ENCODE peak calls at places on chromosome 1, in ten cellular contexts. One of them, this sample, is unnamed.

GRCh38 chr1:83637009-83637408 is 361.9 kb downstream of the TTLL7 start:
- DNase-seq in non-pigmented ciliary epithelial cell: no peak
- DNase-seq in brain microvascular endothelial cell: no peak
- DNase-seq in stimulated activated CD8-positive, alpha-beta memory T cell treated with anti-CD3 and anti-CD28 coated beads, Interleukin-15, amount 100 ng/mL, for 1 hour: no peak
- DNase-seq in LoVo: no peak
- DNase-seq in fibroblast of pulmonary artery: no peak
- DNase-seq in HEK293T: no peak
- DNase-seq in nucleus accumbens: no peak
- DNase-seq in pancreas: no peak
- DNase-seq in caudate nucleus: no peak
- DNase-seq in this sample: no peak

GRCh38 chr1:14976260-14976659 is 177.3 kb upstream of the TMEM51 start:
- DNase-seq in non-pigmented ciliary epithelial cell: no peak
- DNase-seq in brain microvascular endothelial cell: no peak
- DNase-seq in stimulated activated CD8-positive, alpha-beta memory T cell treated with anti-CD3 and anti-CD28 coated beads, Interleukin-15, amount 100 ng/mL, for 1 hour: no peak
- DNase-seq in LoVo: no peak
- DNase-seq in fibroblast of pulmonary artery: no peak
- DNase-seq in HEK293T: no peak
- DNase-seq in nucleus accumbens: no peak
- DNase-seq in pancreas: no peak
- DNase-seq in caudate nucleus: no peak
- DNase-seq in this sample: no peak

GRCh38 chr1:18723206-18723605 is 92.6 kb downstream of the PAX7 start:
- DNase-seq in non-pigmented ciliary epithelial cell: no peak
- DNase-seq in brain microvascular endothelial cell: no peak
- DNase-seq in stimulated activated CD8-positive, alpha-beta memory T cell treated with anti-CD3 and anti-CD28 coated beads, Interleukin-15, amount 100 ng/mL, for 1 hour: no peak
- DNase-seq in LoVo: no peak
- DNase-seq in fibroblast of pulmonary artery: no peak
- DNase-seq in HEK293T: no peak
- DNase-seq in nucleus accumbens: no peak
- DNase-seq in pancreas: no peak
- DNase-seq in caudate nucleus: no peak
- DNase-seq in this sample: no peak

GRCh38 chr1:30878559-30878958 is 30.0 kb downstream of the SDC3 start:
- DNase-seq in non-pigmented ciliary epithelial cell: no peak
- DNase-seq in brain microvascular endothelial cell: no peak
- DNase-seq in stimulated activated CD8-positive, alpha-beta memory T cell treated with anti-CD3 and anti-CD28 coated beads, Interleukin-15, amount 100 ng/mL, for 1 hour: no peak
- DNase-seq in LoVo: no peak
- DNase-seq in fibroblast of pulmonary artery: no peak
- DNase-seq in HEK293T: no peak
- DNase-seq in nucleus accumbens: no peak
- DNase-seq in pancreas: no peak
- DNase-seq in caudate nucleus: no peak
- DNase-seq in this sample: no peak

GRCh38 chr1:19062258-19063029 is 106.0 kb upstream of the IFFO2 start:
- DNase-seq in non-pigmented ciliary epithelial cell: no peak
- DNase-seq in brain microvascular endothelial cell: no peak
- DNase-seq in stimulated activated CD8-positive, alpha-beta memory T cell treated with anti-CD3 and anti-CD28 coated beads, Interleukin-15, amount 100 ng/mL, for 1 hour: no peak
- DNase-seq in LoVo: peak
- DNase-seq in fibroblast of pulmonary artery: no peak
- DNase-seq in HEK293T: no peak
- DNase-seq in nucleus accumbens: no peak
- DNase-seq in pancreas: no peak
- DNase-seq in caudate nucleus: no peak
- DNase-seq in this sample: no peak

GRCh38 chr1:223748773-223749733 is 36.7 kb downstream of the CAPN2 start:
- DNase-seq in non-pigmented ciliary epithelial cell: no peak
- DNase-seq in brain microvascular endothelial cell: no peak
- DNase-seq in stimulated activated CD8-positive, alpha-beta memory T cell treated with anti-CD3 and anti-CD28 coated beads, Interleukin-15, amount 100 ng/mL, for 1 hour: peak
- DNase-seq in LoVo: no peak
- DNase-seq in fibroblast of pulmonary artery: peak
- DNase-seq in HEK293T: peak
- DNase-seq in nucleus accumbens: peak
- DNase-seq in pancreas: peak
- DNase-seq in caudate nucleus: peak
- DNase-seq in this sample: peak

GRCh38 chr1:8412183-8412831 is 94.4 kb downstream of the SLC45A1 start:
- DNase-seq in non-pigmented ciliary epithelial cell: peak
- DNase-seq in brain microvascular endothelial cell: peak
- DNase-seq in stimulated activated CD8-positive, alpha-beta memory T cell treated with anti-CD3 and anti-CD28 coated beads, Interleukin-15, amount 100 ng/mL, for 1 hour: no peak
- DNase-seq in LoVo: peak
- DNase-seq in fibroblast of pulmonary artery: peak
- DNase-seq in HEK293T: no peak
- DNase-seq in nucleus accumbens: no peak
- DNase-seq in pancreas: no peak
- DNase-seq in caudate nucleus: no peak
- DNase-seq in this sample: no peak

GRCh38 chr1:59107916-59108315 is 189.0 kb upstream of the FGGY start:
- DNase-seq in non-pigmented ciliary epithelial cell: no peak
- DNase-seq in brain microvascular endothelial cell: no peak
- DNase-seq in stimulated activated CD8-positive, alpha-beta memory T cell treated with anti-CD3 and anti-CD28 coated beads, Interleukin-15, amount 100 ng/mL, for 1 hour: no peak
- DNase-seq in LoVo: no peak
- DNase-seq in fibroblast of pulmonary artery: no peak
- DNase-seq in HEK293T: no peak
- DNase-seq in nucleus accumbens: no peak
- DNase-seq in pancreas: no peak
- DNase-seq in caudate nucleus: no peak
- DNase-seq in this sample: no peak